ENCODE peak calls at places on chromosomes 16 and 17, in six cellular contexts. P, H, Y, M, G and T are unnamed samples.
A peak's percentile ranks its signal among the peaks of the same experiment; 100 is the strongest.

GRCh38 chr16:87002717-87003413 is 314.3 kb downstream of the C16orf95 start:
- DNase-seq in P (no peak), H (peak; percentile 72), Y (no peak), M (no peak), G (no peak), T (peak; percentile 85)

GRCh38 chr16:51151951-51152663 is 1.0 kb upstream of the SALL1 start:
- DNase-seq in P (peak; percentile 89), H (no peak), Y (no peak), M (no peak), G (no peak), T (no peak)

GRCh38 chr16:11989238-11990160 is 13.0 kb downstream of the SNX29 start:
- DNase-seq in P (peak; percentile 49), H (no peak), Y (no peak), M (no peak), G (no peak), T (no peak)

GRCh38 chr16:22206847-22207714 is 1.0 kb downstream of the EEF2K start:
- DNase-seq in P (peak; percentile 53), H (no peak), Y (peak; percentile 87), M (peak; percentile 61), G (peak; percentile 51), T (peak; percentile 77)

GRCh38 chr17:35788504-35788998 is 6.9 kb downstream of the MMP28 start:
- DNase-seq in P (no peak), H (peak; percentile 95), Y (no peak), M (peak; percentile 81), G (no peak), T (no peak)

GRCh38 chr17:36736201-36737156 is 135.1 kb downstream of the MRM1 start:
- DNase-seq in P (no peak), H (no peak), Y (no peak), M (no peak), G (no peak), T (no peak)

GRCh38 chr17:45651145-45651713 is 132.9 kb upstream of the CRHR1 start:
- DNase-seq in P (no peak), H (no peak), Y (no peak), M (no peak), G (no peak), T (no peak)

GRCh38 chr17:59370580-59371299 is 39.3 kb downstream of the YPEL2 start:
- DNase-seq in P (no peak), H (no peak), Y (no peak), M (no peak), G (no peak), T (peak; percentile 61)

GRCh38 chr17:32445976-32446375 is 1.7 kb downstream of the PSMD11 start:
- DNase-seq in P (no peak), H (peak; percentile 32), Y (no peak), M (peak; percentile 27), G (no peak), T (no peak)

GRCh38 chr16:84884311-84885023 is 64.7 kb downstream of the CRISPLD2 start:
- DNase-seq in P (no peak), H (no peak), Y (no peak), M (peak; percentile 30), G (no peak), T (no peak)

GRCh38 chr17:39751016-39751543 is 13.3 kb downstream of the GRB7 start:
- DNase-seq in P (no peak), H (no peak), Y (no peak), M (no peak), G (no peak), T (no peak)

GRCh38 chr17:44541884-44542581 is 15.3 kb upstream of the FZD2 start:
- DNase-seq in P (no peak), H (no peak), Y (no peak), M (no peak), G (no peak), T (no peak)